ENCODE peak calls at places on chromosomes 2 and 18, in four cellular contexts. One of them, this sample, is unnamed.

GRCh38 chr2:43977677-43978076 is 18.1 kb downstream of the LRPPRC start:
- DNase-seq in NB4: no peak
- DNase-seq in GM12865: no peak
- DNase-seq in D341Med: no peak
- DNase-seq in this sample: no peak

GRCh38 chr2:9637330-9637729 is 6.5 kb upstream of the YWHAQ start:
- DNase-seq in NB4: no peak
- DNase-seq in GM12865: peak
- DNase-seq in D341Med: no peak
- DNase-seq in this sample: no peak

GRCh38 chr2:12543452-12544220 is 173.1 kb upstream of the TRIB2 start:
- DNase-seq in NB4: no peak
- DNase-seq in GM12865: peak
- DNase-seq in D341Med: no peak
- DNase-seq in this sample: no peak

GRCh38 chr2:156437272-156437671 is 1.1 kb downstream of the GPD2 start:
- DNase-seq in NB4: peak
- DNase-seq in GM12865: peak
- DNase-seq in D341Med: no peak
- DNase-seq in this sample: no peak

GRCh38 chr18:23992119-23992940 is 22.2 kb upstream of the TTC39C start:
- DNase-seq in NB4: no peak
- DNase-seq in GM12865: peak
- DNase-seq in D341Med: no peak
- DNase-seq in this sample: no peak

GRCh38 chr2:162086904-162087303 is 12.9 kb upstream of the DPP4 start:
- DNase-seq in NB4: no peak
- DNase-seq in GM12865: no peak
- DNase-seq in D341Med: no peak
- DNase-seq in this sample: no peak

GRCh38 chr2:11752906-11753305 is 6.5 kb downstream of the LPIN1 start:
- DNase-seq in NB4: no peak
- DNase-seq in GM12865: no peak
- DNase-seq in D341Med: no peak
- DNase-seq in this sample: no peak

GRCh38 chr2:126496493-126496892 is 159.5 kb upstream of the GYPC start:
- DNase-seq in NB4: no peak
- DNase-seq in GM12865: peak
- DNase-seq in D341Med: no peak
- DNase-seq in this sample: no peak

GRCh38 chr2:170236639-170237037 is 58.7 kb downstream of the MYO3B start:
- DNase-seq in NB4: no peak
- DNase-seq in GM12865: no peak
- DNase-seq in D341Med: no peak
- DNase-seq in this sample: no peak

GRCh38 chr2:109526442-109526970 is 87.3 kb downstream of the SEPTIN10 start:
- DNase-seq in NB4: no peak
- DNase-seq in GM12865: no peak
- DNase-seq in D341Med: no peak
- DNase-seq in this sample: no peak

GRCh38 chr2:23381084-23381483 is 3.9 kb upstream of the KLHL29 start:
- DNase-seq in NB4: peak
- DNase-seq in GM12865: peak
- DNase-seq in D341Med: no peak
- DNase-seq in this sample: no peak

GRCh38 chr2:231182500-231182899 is 15.9 kb upstream of the ARMC9 start:
- DNase-seq in NB4: peak
- DNase-seq in GM12865: no peak
- DNase-seq in D341Med: no peak
- DNase-seq in this sample: no peak

GRCh38 chr2:162058973-162059668 is 14.9 kb downstream of the DPP4 start:
- DNase-seq in NB4: no peak
- DNase-seq in GM12865: peak
- DNase-seq in D341Med: no peak
- DNase-seq in this sample: no peak

GRCh38 chr2:190984595-190984994 is 29.4 kb downstream of the STAT1 start:
- DNase-seq in NB4: no peak
- DNase-seq in GM12865: no peak
- DNase-seq in D341Med: no peak
- DNase-seq in this sample: no peak

GRCh38 chr2:197883354-197884032 is 79.1 kb downstream of the PLCL1 start:
- DNase-seq in NB4: no peak
- DNase-seq in GM12865: no peak
- DNase-seq in D341Med: no peak
- DNase-seq in this sample: no peak

GRCh38 chr2:222730346-222731065 is 59.0 kb downstream of the MOGAT1 start:
- DNase-seq in NB4: peak
- DNase-seq in GM12865: peak
- DNase-seq in D341Med: no peak
- DNase-seq in this sample: no peak